ENCODE peak calls at places on chromosome 10, in nine cellular contexts. H, D, J, Y, M, F, E, R and U are unnamed samples.

GRCh38 chr10:95850791-95851190 is 57.0 kb upstream of the CC2D2B start:
- DNase-seq in H (no peak), D (no peak), J (no peak), Y (no peak), M (no peak), F (no peak), E (no peak), R (no peak), U (no peak)

GRCh38 chr10:74977913-74978847 is 133.3 kb upstream of the SAMD8 start:
- DNase-seq in H (no peak), D (no peak), J (no peak), Y (no peak), M (no peak), F (no peak), E (no peak), R (peak; percentile 92), U (no peak)

GRCh38 chr10:119138341-119139306 is 26.9 kb downstream of the SFXN4 start:
- DNase-seq in H (no peak), D (no peak), J (no peak), Y (no peak), M (peak; percentile 21), F (no peak), E (no peak), R (no peak), U (no peak)

GRCh38 chr10:1882728-1883127 is 145.4 kb upstream of the ADARB2 start:
- DNase-seq in H (no peak), D (no peak), J (no peak), Y (no peak), M (no peak), F (no peak), E (no peak), R (no peak), U (no peak)

GRCh38 chr10:78974409-78975317 is 94.1 kb upstream of the ZMIZ1 start:
- DNase-seq in H (peak; percentile 40), D (peak; percentile 90), J (peak; percentile 91), Y (peak; percentile 69), M (peak; percentile 55), F (peak; percentile 67), E (peak; percentile 97), R (peak; percentile 28), U (no peak)

GRCh38 chr10:60349426-60349825 is 40.2 kb downstream of the ANK3 start:
- DNase-seq in H (no peak), D (no peak), J (no peak), Y (no peak), M (no peak), F (no peak), E (no peak), R (no peak), U (no peak)

GRCh38 chr10:31294556-31294955 is 24.5 kb upstream of the ZEB1 start:
- DNase-seq in H (no peak), D (no peak), J (no peak), Y (no peak), M (no peak), F (no peak), E (no peak), R (no peak), U (no peak)

GRCh38 chr10:111233439-111233838 is 156.6 kb downstream of the ADRA2A start:
- DNase-seq in H (no peak), D (no peak), J (no peak), Y (no peak), M (no peak), F (no peak), E (no peak), R (no peak), U (no peak)

GRCh38 chr10:108601856-108602255 is 1321.5 kb downstream of the XPNPEP1 start:
- DNase-seq in H (no peak), D (no peak), J (peak; percentile 12), Y (no peak), M (no peak), F (no peak), E (no peak), R (no peak), U (no peak)

GRCh38 chr10:124670849-124671248 is 73.3 kb downstream of the FAM53B start:
- DNase-seq in H (no peak), D (peak; percentile 71), J (no peak), Y (no peak), M (no peak), F (no peak), E (no peak), R (no peak), U (no peak)

GRCh38 chr10:117226813-117227451 is 14.0 kb upstream of the SLC18A2 start:
- DNase-seq in H (no peak), D (no peak), J (no peak), Y (peak; percentile 66), M (no peak), F (peak; percentile 43), E (peak; percentile 43), R (peak; percentile 28), U (no peak)

GRCh38 chr10:23197416-23197861 is 5.3 kb downstream of the PTF1A start:
- DNase-seq in H (no peak), D (no peak), J (no peak), Y (no peak), M (no peak), F (no peak), E (no peak), R (no peak), U (no peak)

GRCh38 chr10:115503546-115503945 is 410.4 kb downstream of the ATRNL1 start:
- DNase-seq in H (no peak), D (no peak), J (no peak), Y (no peak), M (no peak), F (no peak), E (no peak), R (no peak), U (no peak)

GRCh38 chr10:95841711-95842498 is 65.9 kb upstream of the CC2D2B start:
- DNase-seq in H (peak; percentile 50), D (no peak), J (peak; percentile 18), Y (peak; percentile 90), M (peak; percentile 9), F (peak; percentile 67), E (peak; percentile 86), R (peak; percentile 79), U (no peak)

GRCh38 chr10:132232553-132232949 is 45.8 kb downstream of the DPYSL4 start:
- DNase-seq in H (no peak), D (peak; percentile 76), J (no peak), Y (peak; percentile 35), M (no peak), F (no peak), E (no peak), R (no peak), U (no peak)

GRCh38 chr10:74586088-74586585 is 240.3 kb upstream of the KAT6B start:
- DNase-seq in H (peak; percentile 20), D (no peak), J (no peak), Y (peak; percentile 9), M (no peak), F (no peak), E (no peak), R (peak; percentile 74), U (no peak)

DNA sequence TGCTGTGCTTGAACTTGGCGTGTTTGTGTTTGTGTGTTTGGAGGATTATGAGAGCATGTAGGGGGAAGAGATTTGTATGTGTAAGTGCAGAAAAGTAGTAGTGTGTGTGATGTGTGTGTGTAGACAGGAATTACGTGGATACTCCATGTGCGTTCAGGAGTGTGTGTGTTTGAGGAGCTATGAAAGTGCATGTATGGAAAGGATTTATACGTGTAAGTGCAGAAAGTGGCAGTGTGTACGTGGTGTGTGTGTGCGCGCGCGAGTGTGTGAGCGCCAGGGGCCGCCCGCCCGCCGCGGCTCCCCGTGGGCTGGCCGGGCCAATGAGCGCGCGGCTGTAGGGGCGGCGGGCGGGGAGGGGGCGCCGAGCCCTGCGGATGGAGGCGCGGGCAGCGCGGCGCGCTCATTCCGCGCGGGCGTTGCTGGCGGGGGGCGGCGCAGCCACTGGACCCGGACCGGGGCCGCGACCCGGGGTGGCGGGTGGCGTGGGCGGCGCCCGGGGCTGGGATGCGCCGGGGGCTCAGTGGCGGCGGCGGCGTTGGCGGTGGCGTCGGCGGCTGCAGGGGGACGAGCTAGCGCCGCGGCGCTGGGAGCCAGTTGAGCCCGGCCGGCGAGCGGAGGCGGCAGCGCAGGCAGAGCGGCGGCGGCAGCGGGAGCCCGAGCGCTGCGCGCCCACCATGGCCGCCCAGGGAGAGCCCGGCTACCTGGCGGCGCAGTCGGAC is at the start of gene BICC1:
- DNase-seq in H (peak; percentile 31), D (peak; percentile 62), J (no peak), Y (peak; percentile 29), M (no peak), F (peak; percentile 47), E (no peak), R (no peak), U (peak; percentile 45)
- H3K4me3 ChIP-seq in H (peak within 1 kb of the TSS; percentile 55), D (peak within 1 kb of the TSS; percentile 96), J (peak within 1 kb of the TSS; percentile 65), Y (peak within 1 kb of the TSS; percentile 22), M (peak within 1 kb of the TSS; percentile 67), F (peak within 1 kb of the TSS; percentile 53), E (peak within 1 kb of the TSS; percentile 74), R (no peak within 1 kb of the TSS), U (peak within 1 kb of the TSS; percentile 44)

GRCh38 chr10:27745719-27746363 is at the start of gene MKX:
- DNase-seq in H (peak; percentile 28), D (peak; percentile 79), J (no peak), Y (peak; percentile 52), M (no peak), F (peak; percentile 58), E (peak; percentile 12), R (no peak), U (no peak)

GRCh38 chr10:27745380-27745718 is 270 bp downstream of the MKX start:
- DNase-seq in H (no peak), D (peak; percentile 43), J (no peak), Y (no peak), M (no peak), F (no peak), E (no peak), R (no peak), U (no peak)

GRCh38 chr10:27742926-27743735 is 2.5 kb downstream of the MKX start:
- DNase-seq in H (no peak), D (peak; percentile 59), J (no peak), Y (peak; percentile 38), M (no peak), F (peak; percentile 31), E (peak; percentile 11), R (no peak), U (peak; percentile 65)

GRCh38 chr10:27743736-27744477 is 1.7 kb downstream of the MKX start:
- DNase-seq in H (no peak), D (no peak), J (no peak), Y (no peak), M (no peak), F (peak; percentile 27), E (peak; percentile 9), R (no peak), U (no peak)

GRCh38 chr10:27744478-27745379 is 890 bp downstream of the MKX start:
- DNase-seq in H (peak; percentile 6), D (peak; percentile 69), J (no peak), Y (peak; percentile 17), M (no peak), F (no peak), E (peak; percentile 11), R (no peak), U (peak; percentile 28)
- H3K4me3 ChIP-seq in H (peak overlapping the region; percentile 47), D (peak overlapping the region; percentile 81), J (peak overlapping the region; percentile 33), Y (no peak overlapping the region), M (peak overlapping the region; percentile 61), F (peak overlapping the region; percentile 47), E (no peak overlapping the region), R (no peak overlapping the region), U (peak overlapping the region; percentile 63)

GRCh38 chr10:89352039-89352597 is 24.3 kb downstream of the IFIT3 start:
- DNase-seq in H (no peak), D (peak; percentile 59), J (peak; percentile 86), Y (peak; percentile 37), M (peak; percentile 94), F (peak; percentile 56), E (peak; percentile 98), R (peak; percentile 88), U (peak; percentile 87)
- H3K4me3 ChIP-seq in H (no peak overlapping the region), D (no peak overlapping the region), J (peak overlapping the region; percentile 7), Y (no peak overlapping the region), M (peak overlapping the region; percentile 42), F (no peak overlapping the region), E (no peak overlapping the region), R (peak overlapping the region; percentile 10), U (no peak overlapping the region)

GRCh38 chr10:71963351-71963755 is 842 bp upstream of the CHST3 start:
- DNase-seq in H (no peak), D (peak; percentile 66), J (no peak), Y (no peak), M (no peak), F (no peak), E (peak; percentile 50), R (no peak), U (no peak)
- H3K4me3 ChIP-seq in H (peak overlapping the region; percentile 65), D (no peak overlapping the region), J (peak overlapping the region; percentile 74), Y (no peak overlapping the region), M (peak overlapping the region; percentile 93), F (peak overlapping the region; percentile 57), E (peak overlapping the region; percentile 73), R (no peak overlapping the region), U (no peak overlapping the region)